ENCODE peak calls at places on chromosomes 3 and 15, in eight cellular contexts. G, N, C, V, A, T, W and S are unnamed samples.

GRCh38 chr3:179452872-179453271 is 1.6 kb upstream of the GNB4 start:
- DNase-seq in G (no peak), N (no peak), C (no peak), V (no peak), A (no peak), T (no peak), W (no peak), S (no peak)

GRCh38 chr15:40847225-40847961 is 3.5 kb downstream of the SPINT1 start:
- DNase-seq in G (no peak), N (peak; percentile 17), C (peak; percentile 19), V (peak; percentile 84), A (peak; percentile 27), T (no peak), W (no peak), S (peak; percentile 11)

GRCh38 chr15:71115567-71116351 is 488 bp downstream of the THSD4 start:
- DNase-seq in G (peak; percentile 81), N (peak; percentile 71), C (peak; percentile 35), V (peak; percentile 78), A (peak; percentile 81), T (no peak), W (peak; percentile 48), S (no peak)

GRCh38 chr3:126389112-126389791 is 5.5 kb upstream of the CFAP100 start:
- DNase-seq in G (peak; percentile 95), N (peak; percentile 93), C (peak; percentile 79), V (peak; percentile 96), A (peak; percentile 93), T (peak; percentile 7), W (peak; percentile 59), S (peak; percentile 29)

GRCh38 chr15:63389902-63390301 is 8.3 kb upstream of the CA12 start:
- DNase-seq in G (no peak), N (no peak), C (peak; percentile 93), V (peak; percentile 96), A (no peak), T (no peak), W (no peak), S (peak; percentile 67)

GRCh38 chr3:150232992-150233451 is 175.1 kb upstream of the TSC22D2 start:
- DNase-seq in G (peak; percentile 52), N (no peak), C (peak; percentile 60), V (peak; percentile 35), A (peak; percentile 60), T (no peak), W (peak; percentile 81), S (peak; percentile 61)

GRCh38 chr3:17070560-17070959 is 185.8 kb downstream of the PLCL2 start:
- DNase-seq in G (no peak), N (peak; percentile 65), C (peak; percentile 63), V (peak; percentile 70), A (no peak), T (no peak), W (no peak), S (peak; percentile 18)

GRCh38 chr15:78455749-78456148 is 17.7 kb downstream of the IREB2 start:
- DNase-seq in G (peak; percentile 11), N (peak; percentile 18), C (peak; percentile 22), V (peak; percentile 4), A (peak; percentile 7), T (no peak), W (no peak), S (peak; percentile 32)

GRCh38 chr3:189394599-189395121 is 222.9 kb downstream of the TPRG1 start:
- DNase-seq in G (no peak), N (no peak), C (peak; percentile 36), V (no peak), A (no peak), T (no peak), W (no peak), S (no peak)

GRCh38 chr3:173745952-173746682 is 348.6 kb downstream of the NLGN1 start:
- DNase-seq in G (no peak), N (peak; percentile 72), C (no peak), V (peak; percentile 18), A (no peak), T (no peak), W (peak; percentile 67), S (no peak)

GRCh38 chr3:64359735-64360134 is 134.5 kb upstream of the PRICKLE2 start:
- DNase-seq in G (no peak), N (no peak), C (no peak), V (no peak), A (no peak), T (no peak), W (no peak), S (no peak)

GRCh38 chr3:195729476-195729875 is 8.7 kb downstream of the MUC20 start:
- DNase-seq in G (no peak), N (no peak), C (no peak), V (no peak), A (no peak), T (no peak), W (no peak), S (no peak)

GRCh38 chr15:97902140-97902780 is 58.2 kb upstream of the ARRDC4 start:
- DNase-seq in G (peak; percentile 79), N (peak; percentile 71), C (no peak), V (no peak), A (peak; percentile 84), T (no peak), W (no peak), S (no peak)

GRCh38 chr15:46892621-46893160 is 824.6 kb upstream of the SEMA6D start:
- DNase-seq in G (no peak), N (peak; percentile 34), C (no peak), V (peak; percentile 1), A (no peak), T (no peak), W (no peak), S (no peak)

GRCh38 chr3:140898340-140899180 is 43.1 kb upstream of the SLC25A36 start:
- DNase-seq in G (peak; percentile 80), N (peak; percentile 84), C (peak; percentile 49), V (peak; percentile 81), A (peak; percentile 65), T (no peak), W (peak; percentile 80), S (peak; percentile 56)

GRCh38 chr3:151581046-151581445 is 120.2 kb upstream of the IGSF10 start:
- DNase-seq in G (peak; percentile 14), N (no peak), C (no peak), V (no peak), A (peak; percentile 13), T (no peak), W (peak; percentile 74), S (no peak)

GRCh38 chr3:17032407-17033034 is 147.8 kb downstream of the PLCL2 start:
- DNase-seq in G (peak; percentile 53), N (peak; percentile 65), C (peak; percentile 22), V (peak; percentile 52), A (peak; percentile 51), T (no peak), W (peak; percentile 20), S (no peak)

GRCh38 chr3:134362670-134363380 is 11.4 kb downstream of the AMOTL2 start:
- DNase-seq in G (no peak), N (no peak), C (no peak), V (no peak), A (no peak), T (no peak), W (no peak), S (no peak)

GRCh38 chr3:153130312-153130977 is 31.6 kb upstream of the RAP2B start:
- DNase-seq in G (peak; percentile 53), N (peak; percentile 76), C (no peak), V (peak; percentile 4), A (peak; percentile 40), T (no peak), W (peak; percentile 81), S (no peak)

GRCh38 chr3:123068227-123069020 is 1.6 kb downstream of the PDIA5 start:
- DNase-seq in G (peak; percentile 61), N (no peak), C (no peak), V (no peak), A (peak; percentile 51), T (no peak), W (no peak), S (no peak)

GRCh38 chr3:119245778-119246177 is 5.1 kb upstream of the B4GALT4 start:
- DNase-seq in G (no peak), N (no peak), C (no peak), V (peak; percentile 11), A (no peak), T (no peak), W (no peak), S (no peak)

GRCh38 chr15:85751731-85752421 is 42.8 kb downstream of the KLHL25 start:
- DNase-seq in G (no peak), N (no peak), C (no peak), V (no peak), A (no peak), T (no peak), W (no peak), S (no peak)

GRCh38 chr3:189363856-189364255 is 192.1 kb downstream of the TPRG1 start:
- DNase-seq in G (peak; percentile 36), N (no peak), C (no peak), V (no peak), A (peak; percentile 25), T (no peak), W (peak; percentile 33), S (no peak)

GRCh38 chr3:24494616-24495333 is at the start of gene THRB:
- DNase-seq in G (peak; percentile 82), N (peak; percentile 83), C (peak; percentile 51), V (peak; percentile 59), A (peak; percentile 83), T (no peak), W (peak; percentile 26), S (no peak)

GRCh38 chr3:57956119-57956832 is 51.9 kb upstream of the FLNB start:
- DNase-seq in G (peak; percentile 39), N (peak; percentile 87), C (no peak), V (no peak), A (peak; percentile 35), T (no peak), W (peak; percentile 93), S (no peak)

GRCh38 chr3:12994357-12994606 is 78.9 kb downstream of the IQSEC1 start:
- DNase-seq in G (peak; percentile 67), N (peak; percentile 37), C (no peak), V (peak; percentile 59), A (no peak), T (no peak), W (no peak), S (no peak)

GRCh38 chr15:65971741-65971995 is 102.4 kb downstream of the RAB11A start:
- DNase-seq in G (no peak), N (no peak), C (no peak), V (peak; percentile 78), A (no peak), T (no peak), W (no peak), S (no peak)

GRCh38 chr3:119352235-119352634 is 58.1 kb downstream of the ARHGAP31 start:
- DNase-seq in G (no peak), N (no peak), C (no peak), V (no peak), A (no peak), T (no peak), W (peak; percentile 53), S (no peak)

GRCh38 chr3:108513961-108514360 is 3.6 kb upstream of the MYH15 start:
- DNase-seq in G (peak; percentile 4), N (peak; percentile 37), C (no peak), V (peak; percentile 88), A (peak; percentile 16), T (no peak), W (no peak), S (no peak)

GRCh38 chr15:89888214-89888804 is 5.5 kb downstream of the AP3S2 start:
- DNase-seq in G (peak; percentile 76), N (peak; percentile 94), C (no peak), V (peak; percentile 45), A (peak; percentile 72), T (no peak), W (peak; percentile 57), S (no peak)

GRCh38 chr15:64774556-64775523 is 549 bp downstream of the RBPMS2 start:
- DNase-seq in G (peak; percentile 49), N (peak; percentile 24), C (no peak), V (peak; percentile 24), A (peak; percentile 62), T (no peak), W (no peak), S (no peak)